ENCODE peak calls at places on chromosomes 11 and 22, in seven cellular contexts. Y is HEK293T, O is K562, U is WTC11, R is HCT116, D is H1, L is HepG2. T is an unnamed sample.

GRCh38 chr11:8829556-8829955 is 81.4 kb upstream of the AKIP1 start:
- DNase-seq in R (no peak), D (no peak), L (no peak), U (no peak), Y (no peak), O (no peak), T (no peak)

GRCh38 chr11:40293655-40294342 is 1165.7 kb downstream of the LRRC4C start:
- DNase-seq in L (peak), Y (peak), D (peak), R (no peak), O (peak), U (peak), T (peak)

GRCh38 chr11:12234216-12234615 is 123.8 kb downstream of the MICAL2 start:
- DNase-seq in Y (no peak), O (no peak), D (no peak), U (no peak), L (no peak), R (no peak), T (no peak)

GRCh38 chr11:78179459-78180071 is 8.9 kb downstream of the KCTD21 start:
- DNase-seq in D (no peak), L (peak), O (peak), U (no peak), R (no peak), Y (no peak), T (no peak)

GRCh38 chr22:26546282-26546681 is 34.0 kb upstream of the TFIP11 start:
- DNase-seq in U (no peak), O (no peak), D (no peak), Y (no peak), R (no peak), L (no peak), T (no peak)

GRCh38 chr11:124276081-124276480 is 19.9 kb downstream of the OR8G5 start:
- DNase-seq in R (no peak), L (no peak), Y (no peak), U (no peak), O (no peak), D (no peak), T (no peak)

GRCh38 chr11:27193434-27194225 is 153.0 kb downstream of the BBOX1 start:
- DNase-seq in O (no peak), D (no peak), L (no peak), R (no peak), Y (no peak), U (no peak), T (no peak)

GRCh38 chr11:116412118-116412889 is 360.5 kb downstream of the BUD13 start:
- DNase-seq in L (peak), U (no peak), R (no peak), O (no peak), D (no peak), Y (no peak), T (no peak)

GRCh38 chr11:125167292-125167953 is 2.9 kb downstream of the PKNOX2 start:
- DNase-seq in O (no peak), D (peak), U (peak), R (no peak), L (no peak), Y (peak), T (no peak)

GRCh38 chr11:122879785-122880184 is 2.8 kb upstream of the JHY start:
- DNase-seq in O (no peak), U (no peak), L (no peak), Y (no peak), D (peak), R (no peak), T (no peak)

GRCh38 chr11:12159351-12160099 is 49.1 kb downstream of the MICAL2 start:
- DNase-seq in Y (no peak), O (no peak), D (no peak), U (no peak), L (no peak), R (no peak), T (no peak)

GRCh38 chr11:43557553-43558031 is 122.9 kb upstream of the HSD17B12 start:
- DNase-seq in Y (no peak), U (no peak), O (no peak), D (peak), R (no peak), L (no peak), T (no peak)

GRCh38 chr11:96357794-96358193 is 14.8 kb upstream of the MAML2 start:
- DNase-seq in Y (no peak), R (no peak), D (no peak), O (no peak), U (no peak), L (no peak), T (no peak)

GRCh38 chr11:41201156-41201555 is 258.3 kb downstream of the LRRC4C start:
- DNase-seq in D (peak), U (peak), Y (peak), R (no peak), O (peak), L (peak), T (no peak)

GRCh38 chr11:35483131-35483800 is 42.1 kb downstream of the PAMR1 start:
- DNase-seq in R (no peak), U (no peak), O (no peak), D (no peak), L (no peak), Y (no peak), T (no peak)

GRCh38 chr11:73308003-73308962 is at the start of gene ARHGEF17:
- DNase-seq in L (peak), O (peak), R (peak), Y (peak), D (peak), U (peak), T (no peak)

GRCh38 chr11:130177782-130178181 is 18.2 kb downstream of the ST14 start:
- DNase-seq in R (no peak), O (no peak), U (no peak), L (no peak), D (no peak), Y (no peak), T (no peak)

GRCh38 chr22:23392420-23393121 is 187.5 kb downstream of the IGLL1 start:
- DNase-seq in L (no peak), Y (no peak), U (peak), R (no peak), O (no peak), D (no peak), T (no peak)
- TF ChIP-seq SP1 in L (no peak), Y (no peak), U (no peak), R (no peak), O (no peak), D (no peak), T (no peak)

GRCh38 chr11:18010271-18010670 is 2.6 kb downstream of the SERGEF start:
- DNase-seq in L (no peak), R (no peak), Y (no peak), U (no peak), O (no peak), D (no peak), T (no peak)
- TF ChIP-seq SP1 in L (no peak), R (no peak), Y (no peak), U (no peak), O (no peak), D (no peak), T (no peak)

DNA sequence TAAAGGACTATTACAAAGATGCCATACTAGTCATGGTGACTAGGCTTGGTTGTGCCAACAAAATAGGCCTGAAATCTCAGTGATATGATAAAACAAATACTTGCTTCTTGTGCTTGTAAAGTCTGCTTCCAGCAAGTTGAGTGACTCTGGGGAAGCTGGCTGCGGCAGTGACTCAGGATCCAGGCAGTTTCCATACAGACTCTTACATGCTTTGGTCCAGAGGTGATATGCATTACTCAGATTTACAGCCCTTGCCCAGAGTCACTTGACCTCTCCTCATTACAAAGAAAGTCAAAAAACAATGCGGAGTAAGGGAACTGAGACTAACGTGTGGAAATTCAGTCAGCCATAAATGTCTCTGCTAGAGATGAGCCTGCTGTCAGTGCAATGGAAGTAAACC is 387.5 kb downstream of the KCNA4 start:
- DNase-seq in Y (no peak), O (no peak), R (no peak), D (no peak), U (no peak), L (no peak), T (no peak)
- TF ChIP-seq SP1 in Y (no peak), O (no peak), R (no peak), D (no peak), U (no peak), L (no peak), T (no peak)

GRCh38 chr22:37462983-37463382 is 23.2 kb downstream of the MFNG start:
- DNase-seq in D (peak), U (peak), R (no peak), O (peak), Y (peak), L (peak), T (no peak)

GRCh38 chr22:37464181-37464580 is 22.0 kb downstream of the MFNG start:
- DNase-seq in U (no peak), O (no peak), D (no peak), R (no peak), L (no peak), Y (no peak), T (peak)

GRCh38 chr22:37460684-37461083 is 25.5 kb downstream of the MFNG start:
- DNase-seq in R (no peak), Y (no peak), D (no peak), U (no peak), O (no peak), L (no peak), T (no peak)

GRCh38 chr22:37459211-37459610 is 27.0 kb downstream of the MFNG start:
- DNase-seq in O (no peak), Y (no peak), R (no peak), L (no peak), U (no peak), D (no peak), T (no peak)

DNA sequence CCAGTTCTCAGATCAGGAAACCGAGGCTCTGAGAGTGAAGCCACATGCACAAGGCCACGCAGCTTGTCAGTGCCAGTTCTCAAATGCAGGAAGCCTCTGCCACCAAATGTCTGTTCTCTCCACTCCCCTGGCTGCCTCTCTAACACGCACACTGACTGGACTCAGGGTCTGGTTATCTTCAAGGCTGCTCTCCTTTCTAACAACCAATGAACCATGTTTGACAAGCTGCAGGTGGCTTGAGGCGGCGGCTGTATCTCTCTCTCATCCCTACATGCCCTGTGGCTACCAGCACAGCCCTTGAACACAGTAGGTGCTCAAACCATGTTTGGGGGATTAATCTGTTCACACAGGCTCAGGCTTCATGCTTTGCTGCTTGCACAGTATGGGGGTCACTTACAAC is 23.8 kb downstream of the MFNG start:
- DNase-seq in R (no peak), O (no peak), D (no peak), L (no peak), Y (no peak), U (no peak), T (no peak)
- TF ChIP-seq SP1 in R (no peak), O (no peak), D (no peak), L (no peak), Y (no peak), U (no peak), T (no peak)

DNA sequence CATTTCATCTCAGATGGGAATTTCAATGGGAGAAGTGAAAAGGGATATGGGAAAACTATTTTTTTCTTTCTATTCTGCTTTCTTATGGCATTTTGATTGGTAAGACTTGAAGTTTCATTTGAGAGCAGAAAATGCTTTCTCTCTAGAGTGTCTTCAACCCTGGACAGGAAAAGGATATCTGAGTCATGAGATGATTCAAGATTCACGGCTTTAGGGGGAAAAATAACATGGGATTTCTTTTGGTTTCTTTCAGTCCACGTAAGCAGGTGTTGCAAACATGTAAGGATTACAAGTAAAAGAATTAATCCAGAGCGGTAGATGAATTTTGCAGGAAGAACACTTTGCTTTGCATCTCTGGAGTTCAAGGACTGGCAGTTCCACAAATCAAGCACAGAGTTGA is 1001.0 kb upstream of the TENM4 start:
- DNase-seq in D (no peak), R (no peak), Y (no peak), L (no peak), O (no peak), U (no peak), T (no peak)
- TF ChIP-seq SP1 in D (no peak), R (no peak), Y (no peak), L (no peak), O (no peak), U (no peak), T (no peak)

GRCh38 chr11:76806131-76806530 is 23.0 kb downstream of the TSKU start:
- DNase-seq in U (no peak), L (no peak), R (no peak), O (no peak), D (peak), Y (no peak), T (no peak)
- TF ChIP-seq SP1 in U (no peak), L (no peak), R (no peak), O (no peak), D (no peak), Y (no peak), T (no peak)

T was measured in GM12878.